ENCODE peak calls at places on chromosome 2, in seven cellular contexts. P is NT2/D1, X is K562, T is SK-N-SH, L is HepG2, M is GM12878, U is H1. E is an unnamed sample.

GRCh38 chr2:23617167-23617787 is 232.3 kb downstream of the KLHL29 start:
- DNase-seq in M (no peak), U (no peak), X (no peak), L (no peak), P (no peak), T (no peak), E (no peak)

GRCh38 chr2:230472619-230473018 is 56.6 kb downstream of the SP100 start:
- DNase-seq in M (peak; percentile 34), U (no peak), P (no peak), T (no peak), L (no peak), X (no peak), E (peak; percentile 16)

GRCh38 chr2:6973895-6974545 is 56.8 kb downstream of the RNF144A start:
- DNase-seq in P (no peak), T (no peak), U (no peak), X (no peak), L (no peak), M (no peak), E (peak; percentile 66)

GRCh38 chr2:210264282-210264681 is 39.0 kb upstream of the ACADL start:
- DNase-seq in X (no peak), U (no peak), L (no peak), T (no peak), P (no peak), M (no peak), E (no peak)

GRCh38 chr2:54866868-54867267 is 143.4 kb downstream of the EML6 start:
- DNase-seq in P (no peak), T (no peak), X (no peak), M (peak; percentile 53), U (no peak), L (no peak), E (no peak)

GRCh38 chr2:105388971-105389381 is 9.9 kb downstream of the FHL2 start:
- DNase-seq in T (no peak), U (no peak), L (no peak), P (no peak), M (no peak), X (no peak), E (no peak)

GRCh38 chr2:3605013-3605961 is 10.4 kb downstream of the COLEC11 start:
- DNase-seq in T (peak; percentile 97), X (peak; percentile 89), P (no peak), U (peak; percentile 39), M (no peak), L (peak; percentile 83), E (peak; percentile 82)

GRCh38 chr2:100793220-100793619 is 26.7 kb upstream of the NPAS2 start:
- DNase-seq in U (no peak), X (no peak), T (no peak), P (no peak), M (no peak), L (no peak), E (no peak)

GRCh38 chr2:207970138-207970824 is 55.0 kb downstream of the PLEKHM3 start:
- DNase-seq in P (peak; percentile 87), X (no peak), T (no peak), M (no peak), L (peak; percentile 65), U (no peak), E (no peak)

GRCh38 chr2:219082332-219082958 is 21.7 kb upstream of the IHH start:
- DNase-seq in M (no peak), T (no peak), L (no peak), U (no peak), X (no peak), P (no peak), E (no peak)

GRCh38 chr2:3870997-3871396 is 167.6 kb downstream of the DCDC2C start:
- DNase-seq in M (no peak), U (no peak), P (no peak), T (no peak), X (no peak), L (no peak), E (no peak)

GRCh38 chr2:40173276-40173675 is 278.6 kb downstream of the SLC8A1 start:
- DNase-seq in L (no peak), X (no peak), U (no peak), M (no peak), T (no peak), P (no peak), E (no peak)

GRCh38 chr2:162063899-162064298 is 10.1 kb downstream of the DPP4 start:
- DNase-seq in L (no peak), M (no peak), T (no peak), P (no peak), X (no peak), U (no peak), E (no peak)

GRCh38 chr2:176093145-176093888 is 796 bp downstream of the HOXD13 start:
- DNase-seq in X (no peak), T (peak; percentile 73), L (no peak), U (peak; percentile 72), M (no peak), P (no peak), E (no peak)

GRCh38 chr2:181850914-181851560 is 40.5 kb upstream of the ITPRID2 start:
- DNase-seq in M (no peak), U (no peak), T (no peak), X (no peak), L (no peak), P (no peak), E (no peak)

GRCh38 chr2:162521871-162522655 is 178.1 kb downstream of the GCA start:
- DNase-seq in L (no peak), X (no peak), P (no peak), T (no peak), U (no peak), M (no peak), E (no peak)

GRCh38 chr2:217937446-217937845 is 65.3 kb downstream of the TNS1 start:
- DNase-seq in P (no peak), L (no peak), M (no peak), U (no peak), X (no peak), T (peak; percentile 71), E (no peak)

GRCh38 chr2:240817496-240818292 is 2.3 kb downstream of the KIF1A start:
- DNase-seq in P (no peak), M (no peak), T (no peak), U (no peak), L (no peak), X (no peak), E (no peak)

GRCh38 chr2:240815761-240816583 is 4.0 kb downstream of the KIF1A start:
- DNase-seq in L (no peak), U (no peak), P (no peak), T (no peak), M (no peak), X (no peak), E (no peak)

GRCh38 chr2:240814946-240815760 is 4.9 kb downstream of the KIF1A start:
- DNase-seq in X (no peak), T (no peak), M (no peak), P (no peak), L (no peak), U (no peak), E (no peak)

GRCh38 chr2:240818293-240818542 is 1.8 kb downstream of the KIF1A start:
- DNase-seq in P (no peak), T (no peak), L (no peak), M (no peak), X (no peak), U (no peak), E (no peak)

GRCh38 chr2:240816584-240817495 is 3.2 kb downstream of the KIF1A start:
- DNase-seq in X (no peak), M (no peak), U (no peak), P (no peak), T (no peak), L (no peak), E (no peak)
- TF ChIP-seq YY1 in X (no peak), M (no peak), U (no peak), P (no peak), T (no peak), L (no peak), E (no peak)

DNA sequence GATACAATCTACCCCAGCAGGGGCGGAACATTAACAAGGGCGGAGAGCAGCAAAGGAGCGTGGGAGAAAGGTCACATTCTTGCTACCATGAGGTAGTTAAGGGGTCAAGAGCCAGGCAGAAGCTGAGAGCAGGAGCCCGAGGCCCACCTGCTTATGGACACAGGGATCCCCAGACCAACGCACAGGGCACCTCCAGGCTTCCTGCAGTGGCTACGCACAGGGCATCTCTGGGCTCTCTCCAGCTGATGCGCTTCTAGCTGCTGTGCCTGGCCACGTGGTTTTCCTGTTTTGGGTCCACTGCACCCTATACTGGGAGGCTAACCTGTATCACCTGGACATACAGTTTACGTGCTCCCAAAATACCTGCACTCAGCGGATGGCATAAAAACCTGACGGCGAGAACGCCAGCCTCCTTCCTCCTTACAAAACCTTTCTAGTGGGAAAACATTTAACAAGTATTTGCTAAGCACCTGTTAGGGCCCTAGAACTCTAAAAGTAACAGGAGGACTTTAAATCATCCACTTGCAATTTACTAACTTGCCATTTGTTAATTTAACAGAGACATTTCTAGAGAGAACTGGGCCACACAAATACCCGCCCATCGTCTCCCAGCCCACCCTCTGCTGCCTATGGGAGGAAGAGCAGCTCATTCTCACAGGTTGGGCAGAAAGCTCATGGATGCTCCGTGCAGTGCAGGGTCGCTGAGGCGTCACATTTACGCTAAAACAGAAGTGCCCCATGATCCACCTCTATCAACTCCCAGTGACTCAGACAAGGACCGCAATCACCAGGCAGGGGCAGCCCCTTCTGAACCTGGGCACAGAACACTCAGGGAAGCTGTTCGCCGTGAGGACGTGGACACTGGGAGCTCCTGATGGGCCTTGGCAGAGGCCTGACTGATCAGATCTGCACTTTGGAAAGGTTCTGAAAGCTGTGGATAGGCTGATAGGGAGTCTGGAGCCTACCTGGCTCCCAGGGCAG is 107.1 kb downstream of the HDAC4 start:
- DNase-seq in L (no peak), P (no peak), T (no peak), U (no peak), X (peak; percentile 60), M (peak; percentile 26), E (no peak)
- TF ChIP-seq YY1 in L (no peak), P (no peak), T (no peak), U (no peak), X (no peak), M (no peak), E (no peak)

GRCh38 chr2:133456156-133456555 is 112.1 kb downstream of the NCKAP5 start:
- DNase-seq in T (no peak), L (no peak), U (no peak), X (no peak), M (no peak), P (no peak), E (no peak)
- TF ChIP-seq YY1 in T (no peak), L (no peak), U (no peak), X (no peak), M (no peak), P (no peak), E (no peak)

DNA sequence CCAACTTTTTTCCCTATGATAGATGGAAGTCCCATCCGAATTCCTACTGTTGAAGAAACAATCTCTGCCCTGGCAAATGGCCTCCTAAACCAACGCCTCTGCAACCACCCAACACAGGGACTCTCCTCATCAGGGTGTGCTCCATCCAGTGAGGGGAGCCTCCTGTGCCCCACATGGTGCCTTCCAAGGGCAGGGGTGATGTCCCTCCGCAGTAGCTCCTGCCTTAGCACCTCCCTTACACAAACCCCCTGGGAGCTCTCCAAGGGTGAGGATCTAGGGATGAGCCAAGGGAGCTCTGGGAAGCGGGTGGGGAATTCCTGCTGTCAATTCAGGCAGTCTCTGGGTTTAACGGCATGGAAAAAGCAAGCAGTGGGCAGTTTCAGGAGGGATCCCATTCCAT is 3.8 kb downstream of the GALNT14 start:
- DNase-seq in U (no peak), X (no peak), T (no peak), P (no peak), L (no peak), M (no peak), E (no peak)
- TF ChIP-seq YY1 in U (no peak), X (no peak), T (no peak), P (no peak), L (no peak), M (no peak), E (no peak)